ENCODE peak calls at places on chromosomes 16 and 17, in nine cellular contexts. R is GM12878, C is heart left ventricle, H is thyroid gland, F is PC-3, Y is psoas muscle, A is breast epithelium, U is IMR-90, Z is transverse colon. M is an unnamed sample.

GRCh38 chr17:73255671-73256181 is 6.0 kb downstream of the CPSF4L start:
- DNase-seq in R (no peak), C (peak; percentile 37), H (peak; percentile 47), F (peak; percentile 78), Y (peak; percentile 72), A (no peak), U (peak; percentile 24), Z (peak; percentile 59), M (peak; percentile 63)

GRCh38 chr17:33893192-33893591 is 361.9 kb upstream of the CCL2 start:
- DNase-seq in R (no peak), C (no peak), H (no peak), F (no peak), Y (no peak), A (no peak), U (no peak), Z (no peak), M (no peak)

GRCh38 chr17:61397086-61397842 is 2.4 kb upstream of the TBX2 start:
- DNase-seq in R (no peak), C (no peak), H (no peak), F (no peak), Y (peak; percentile 56), A (no peak), U (peak; percentile 72), Z (no peak), M (peak; percentile 30)

GRCh38 chr17:34386925-34387550 is 24.0 kb upstream of the CCL1 start:
- DNase-seq in R (no peak), C (peak; percentile 10), H (no peak), F (no peak), Y (no peak), A (no peak), U (peak; percentile 46), Z (no peak), M (peak; percentile 65)

GRCh38 chr16:85195884-85196816 is 83.9 kb upstream of the CIBAR2 start:
- DNase-seq in R (no peak), C (no peak), H (no peak), F (no peak), Y (peak; percentile 76), A (peak; percentile 82), U (no peak), Z (peak; percentile 38), M (no peak)

GRCh38 chr17:21463204-21463661 is 87.1 kb downstream of the KCNJ12 start:
- DNase-seq in R (no peak), C (no peak), H (no peak), F (no peak), Y (no peak), A (no peak), U (no peak), Z (no peak), M (no peak)

GRCh38 chr17:692116-692515 is 22.5 kb downstream of the VPS53 start:
- DNase-seq in R (no peak), C (no peak), H (no peak), F (peak; percentile 66), Y (no peak), A (no peak), U (peak; percentile 89), Z (no peak), M (no peak)

GRCh38 chr17:78970834-78971763 is 8.6 kb downstream of the LGALS3BP start:
- DNase-seq in R (no peak), C (peak; percentile 80), H (peak; percentile 88), F (peak; percentile 91), Y (peak; percentile 89), A (peak; percentile 60), U (peak; percentile 72), Z (peak; percentile 86), M (peak; percentile 81)

GRCh38 chr16:89444151-89444723 is 46.1 kb downstream of the ANKRD11 start:
- DNase-seq in R (no peak), C (no peak), H (no peak), F (no peak), Y (no peak), A (no peak), U (no peak), Z (no peak), M (no peak)
- H3K4me3 ChIP-seq in R (no peak overlapping the region), C (no peak overlapping the region), H (no peak overlapping the region), F (no peak overlapping the region), Y (no peak overlapping the region), A (no peak overlapping the region), U (no peak overlapping the region), Z (no peak overlapping the region), M (no peak overlapping the region)

DNA sequence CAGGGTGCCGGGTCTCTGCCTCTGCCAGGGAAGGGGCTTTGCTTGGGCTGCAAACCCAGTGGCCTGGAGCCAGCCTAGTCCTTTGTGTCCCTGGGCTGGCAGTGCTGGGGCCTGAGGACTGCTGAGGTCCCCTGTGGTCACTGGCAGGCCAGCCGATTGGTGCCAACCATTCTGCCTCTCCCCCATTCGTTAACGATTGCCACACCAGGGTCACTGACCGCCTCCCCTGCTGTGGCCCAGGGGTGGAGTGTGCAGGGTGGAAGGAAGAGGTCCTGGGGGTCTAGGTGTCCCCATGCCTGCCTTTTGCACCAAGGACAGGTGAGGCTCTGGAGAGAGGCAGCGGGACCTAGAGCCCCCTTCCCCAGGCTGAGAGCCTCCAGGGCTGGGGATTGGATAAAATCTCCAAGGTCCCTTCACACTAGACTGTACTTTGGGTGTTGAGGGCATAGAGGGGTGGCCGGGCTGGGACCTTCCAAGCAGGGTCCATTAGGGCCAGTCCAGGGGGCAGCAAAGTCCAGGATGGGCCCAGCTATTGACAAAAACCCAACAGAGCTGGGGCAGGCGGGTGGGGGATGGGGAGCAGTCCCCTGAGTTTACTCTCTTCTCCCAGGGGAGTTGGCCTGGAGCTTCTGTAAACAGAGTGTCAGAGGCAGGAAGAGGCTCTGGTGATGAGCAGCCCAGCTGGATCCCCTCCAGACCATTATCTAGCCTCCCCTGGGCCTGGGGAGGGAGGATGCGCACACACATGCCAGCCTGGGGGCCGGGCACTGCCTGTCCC is 1.1 kb downstream of the VASN start:
- DNase-seq in R (no peak), C (no peak), H (peak; percentile 80), F (peak; percentile 67), Y (no peak), A (no peak), U (peak; percentile 79), Z (no peak), M (peak; percentile 64)
- H3K4me1 ChIP-seq in R (no peaks in the 10 kb centered on the region), C (peaks cover 81% of the 10 kb centered on the region), H (peaks cover 88% of the 10 kb centered on the region), F (peaks cover 70% of the 10 kb centered on the region), Y (peaks cover 32% of the 10 kb centered on the region), A (peaks cover 75% of the 10 kb centered on the region), U (peaks cover 51% of the 10 kb centered on the region), Z (peaks cover 59% of the 10 kb centered on the region), M (peaks cover 46% of the 10 kb centered on the region)

GRCh38 chr16:3358884-3359283 is 3.2 kb downstream of the OR2C1 start:
- DNase-seq in R (no peak), C (no peak), H (no peak), F (no peak), Y (no peak), A (no peak), U (no peak), Z (no peak), M (no peak)

GRCh38 chr16:3369073-3369472 is 13.4 kb downstream of the OR2C1 start:
- DNase-seq in R (no peak), C (no peak), H (no peak), F (no peak), Y (no peak), A (no peak), U (no peak), Z (no peak), M (no peak)

GRCh38 chr16:3364774-3365427 is 9.2 kb downstream of the OR2C1 start:
- DNase-seq in R (peak; percentile 50), C (peak; percentile 87), H (peak; percentile 94), F (peak; percentile 90), Y (peak; percentile 91), A (peak; percentile 82), U (peak; percentile 95), Z (peak; percentile 76), M (peak; percentile 97)

GRCh38 chr16:3362931-3363330 is 7.2 kb downstream of the OR2C1 start:
- DNase-seq in R (no peak), C (no peak), H (no peak), F (no peak), Y (no peak), A (no peak), U (no peak), Z (no peak), M (no peak)

DNA sequence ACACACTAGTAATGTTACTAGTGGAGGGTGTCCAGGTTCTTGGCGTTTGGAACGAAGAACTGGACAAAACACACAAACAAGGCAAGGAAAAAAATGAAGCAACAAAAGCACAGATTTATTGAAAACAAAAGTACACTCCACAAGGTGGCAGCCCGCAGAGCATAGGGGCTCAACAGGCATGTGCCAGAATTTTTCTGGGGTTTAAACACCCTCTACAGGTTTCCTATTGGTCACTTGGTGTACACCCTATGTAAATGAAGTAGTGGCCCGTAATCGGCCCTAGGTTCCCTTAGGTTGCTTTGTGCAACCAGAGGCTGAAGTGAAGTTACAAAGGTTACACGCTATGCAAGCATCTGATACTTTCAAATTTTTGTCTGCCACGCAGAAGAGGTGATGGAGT is 8.1 kb downstream of the OR2C1 start:
- DNase-seq in R (no peak), C (no peak), H (no peak), F (no peak), Y (no peak), A (no peak), U (no peak), Z (no peak), M (no peak)
- TF ChIP-seq CTCF in R (no peak), C (no peak), H (no peak), F (no peak), Y (no peak), A (no peak), U (no peak), Z (no peak), M (no peak)

DNA sequence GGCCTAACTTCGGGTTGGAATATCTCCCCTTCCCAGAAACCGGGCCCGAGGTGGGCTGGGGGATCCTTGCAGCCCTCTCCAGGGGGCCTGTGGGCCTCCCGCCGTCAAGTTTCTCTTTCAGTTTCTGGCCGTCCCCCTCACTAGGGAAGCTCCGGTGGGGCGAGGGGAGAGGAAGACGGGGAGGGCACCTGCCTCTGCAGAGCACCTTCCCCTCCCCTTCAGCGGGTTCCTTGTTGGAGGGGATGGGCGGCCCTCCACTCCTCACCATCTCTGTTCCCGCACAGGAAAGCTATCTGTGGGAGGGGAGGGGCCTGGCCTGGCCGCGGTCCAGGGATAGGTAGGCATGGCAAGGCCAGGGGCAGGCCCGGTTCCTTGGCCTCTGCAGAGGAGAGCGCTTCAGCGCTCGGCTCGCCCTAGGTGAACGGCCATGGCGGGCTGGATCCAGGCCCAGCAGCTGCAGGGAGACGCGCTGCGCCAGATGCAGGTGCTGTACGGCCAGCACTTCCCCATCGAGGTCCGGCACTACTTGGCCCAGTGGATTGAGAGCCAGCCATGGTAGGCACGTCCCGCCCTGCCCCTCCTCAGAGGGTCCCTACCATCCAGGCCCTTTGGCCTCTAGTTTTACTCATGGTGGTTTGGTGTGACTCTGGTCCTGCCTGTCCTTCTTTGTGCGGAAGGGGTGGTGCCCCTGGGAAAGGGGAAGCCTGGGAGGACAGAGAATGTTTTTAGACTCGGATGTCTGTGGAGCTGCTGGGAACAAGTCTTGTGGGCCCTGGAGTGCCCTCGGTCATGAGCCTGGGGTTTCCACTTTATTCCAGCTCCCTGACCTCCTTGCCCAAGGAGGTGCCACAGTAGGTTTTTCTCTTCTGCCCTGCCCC is 926 bp downstream of the STAT5A start:
- DNase-seq in R (no peak), C (no peak), H (peak; percentile 63), F (no peak), Y (peak; percentile 67), A (peak; percentile 48), U (no peak), Z (peak; percentile 68), M (no peak)
- H3K4me3 ChIP-seq in R (peak overlapping the region; percentile 91), C (peak overlapping the region; percentile 77), H (peak overlapping the region; percentile 78), F (no peak overlapping the region), Y (peak overlapping the region; percentile 75), A (peak overlapping the region; percentile 77), U (peak overlapping the region; percentile 63), Z (peak overlapping the region; percentile 31), M (no peak overlapping the region)

M was measured in cardiac muscle cell.